ENCODE peak calls at places on chromosomes 4 and X, in seven cellular contexts. One of them, this sample, is unnamed. For H3K9me3, the result is how much of the 10 kb centered on the place peaks cover.

GRCh38 chrX:47662144-47662657 is 3.2 kb upstream of the UXT start:
- DNase-seq in right lobe of liver: no peak
- DNase-seq in adipocyte: peak
- DNase-seq in HCT116: no peak
- DNase-seq in A549: no peak
- DNase-seq in tibial artery: peak
- DNase-seq in left ventricle myocardium inferior: no peak
- DNase-seq in this sample: no peak

GRCh38 chr4:118345813-118346212 is 7.0 kb downstream of the PRSS12 start:
- DNase-seq in right lobe of liver: no peak
- DNase-seq in adipocyte: peak
- DNase-seq in HCT116: no peak
- DNase-seq in A549: no peak
- DNase-seq in tibial artery: no peak
- DNase-seq in left ventricle myocardium inferior: no peak
- DNase-seq in this sample: no peak

GRCh38 chr4:150600821-150601445 is 19.0 kb downstream of the MAB21L2 start:
- DNase-seq in right lobe of liver: no peak
- DNase-seq in adipocyte: no peak
- DNase-seq in HCT116: no peak
- DNase-seq in A549: no peak
- DNase-seq in tibial artery: no peak
- DNase-seq in left ventricle myocardium inferior: no peak
- DNase-seq in this sample: no peak

GRCh38 chr4:6372649-6373525 is 99.5 kb downstream of the PPP2R2C start:
- DNase-seq in right lobe of liver: no peak
- DNase-seq in adipocyte: peak
- DNase-seq in HCT116: peak
- DNase-seq in A549: peak
- DNase-seq in tibial artery: no peak
- DNase-seq in left ventricle myocardium inferior: peak
- DNase-seq in this sample: no peak

GRCh38 chr4:158826882-158827281 is 58.1 kb downstream of the FNIP2 start:
- DNase-seq in right lobe of liver: no peak
- DNase-seq in adipocyte: no peak
- DNase-seq in HCT116: no peak
- DNase-seq in A549: no peak
- DNase-seq in tibial artery: no peak
- DNase-seq in left ventricle myocardium inferior: no peak
- DNase-seq in this sample: no peak

GRCh38 chrX:18210470-18210869 is 10.2 kb downstream of the BEND2 start:
- DNase-seq in right lobe of liver: no peak
- DNase-seq in adipocyte: peak
- DNase-seq in HCT116: no peak
- DNase-seq in A549: no peak
- DNase-seq in tibial artery: no peak
- DNase-seq in left ventricle myocardium inferior: no peak
- DNase-seq in this sample: no peak

GRCh38 chrX:2664497-2664896 is 26.6 kb upstream of the CD99 start:
- DNase-seq in right lobe of liver: no peak
- DNase-seq in adipocyte: peak
- DNase-seq in HCT116: no peak
- DNase-seq in A549: no peak
- DNase-seq in tibial artery: peak
- DNase-seq in left ventricle myocardium inferior: peak
- DNase-seq in this sample: no peak

GRCh38 chr4:14566518-14566917 is 435.8 kb upstream of the CPEB2 start:
- DNase-seq in right lobe of liver: no peak
- DNase-seq in adipocyte: peak
- DNase-seq in HCT116: no peak
- DNase-seq in A549: no peak
- DNase-seq in tibial artery: no peak
- DNase-seq in left ventricle myocardium inferior: no peak
- DNase-seq in this sample: no peak

GRCh38 chr4:6142511-6142910 is 57.8 kb downstream of the JAKMIP1 start:
- DNase-seq in right lobe of liver: no peak
- DNase-seq in adipocyte: no peak
- DNase-seq in HCT116: no peak
- DNase-seq in A549: no peak
- DNase-seq in tibial artery: no peak
- DNase-seq in left ventricle myocardium inferior: no peak
- DNase-seq in this sample: no peak

GRCh38 chrX:77910108-77910840 is at the start of gene ATP7A:
- DNase-seq in right lobe of liver: peak
- DNase-seq in adipocyte: peak
- DNase-seq in HCT116: peak
- DNase-seq in A549: peak
- DNase-seq in tibial artery: peak
- DNase-seq in left ventricle myocardium inferior: peak
- DNase-seq in this sample: peak

GRCh38 chr4:155566241-155566823 is 100.3 kb upstream of the GUCY1A1 start:
- DNase-seq in right lobe of liver: no peak
- DNase-seq in adipocyte: peak
- DNase-seq in HCT116: no peak
- DNase-seq in A549: no peak
- DNase-seq in tibial artery: no peak
- DNase-seq in left ventricle myocardium inferior: no peak
- DNase-seq in this sample: no peak

GRCh38 chrX:20913760-20914159 is 460.5 kb upstream of the CNKSR2 start:
- DNase-seq in right lobe of liver: no peak
- DNase-seq in adipocyte: peak
- DNase-seq in HCT116: no peak
- DNase-seq in A549: no peak
- DNase-seq in tibial artery: no peak
- DNase-seq in left ventricle myocardium inferior: no peak
- DNase-seq in this sample: no peak

GRCh38 chr4:26058537-26058936 is 144.5 kb downstream of the SMIM20 start:
- DNase-seq in right lobe of liver: no peak
- DNase-seq in adipocyte: no peak
- DNase-seq in HCT116: no peak
- DNase-seq in A549: no peak
- DNase-seq in tibial artery: no peak
- DNase-seq in left ventricle myocardium inferior: no peak
- DNase-seq in this sample: no peak

GRCh38 chrX:153935326-153935851 is 552 bp upstream of the NAA10 start:
- DNase-seq in right lobe of liver: peak
- DNase-seq in adipocyte: no peak
- DNase-seq in HCT116: no peak
- DNase-seq in A549: no peak
- DNase-seq in tibial artery: no peak
- DNase-seq in left ventricle myocardium inferior: no peak
- DNase-seq in this sample: no peak

GRCh38 chr4:139582044-139582443 is 26.0 kb upstream of the SETD7 start:
- DNase-seq in right lobe of liver: no peak
- DNase-seq in adipocyte: peak
- DNase-seq in HCT116: no peak
- DNase-seq in A549: no peak
- DNase-seq in tibial artery: no peak
- DNase-seq in left ventricle myocardium inferior: no peak
- DNase-seq in this sample: no peak

GRCh38 chr4:94036964-94037363 is 170.7 kb upstream of the SMARCAD1 start:
- DNase-seq in right lobe of liver: no peak
- DNase-seq in adipocyte: no peak
- DNase-seq in HCT116: no peak
- DNase-seq in A549: no peak
- DNase-seq in tibial artery: no peak
- DNase-seq in left ventricle myocardium inferior: no peak
- DNase-seq in this sample: no peak

GRCh38 chr4:143438710-143439109 is 74.8 kb upstream of the SMARCA5 start:
- DNase-seq in right lobe of liver: no peak
- DNase-seq in adipocyte: no peak
- DNase-seq in HCT116: no peak
- DNase-seq in A549: no peak
- DNase-seq in tibial artery: no peak
- DNase-seq in left ventricle myocardium inferior: no peak
- DNase-seq in this sample: no peak

GRCh38 chrX:136710324-136710951 is 62.5 kb downstream of the CD40LG start:
- DNase-seq in right lobe of liver: no peak
- DNase-seq in adipocyte: peak
- DNase-seq in HCT116: no peak
- DNase-seq in A549: no peak
- DNase-seq in tibial artery: no peak
- DNase-seq in left ventricle myocardium inferior: no peak
- DNase-seq in this sample: no peak

GRCh38 chr4:120874792-120875774 is 47.4 kb downstream of the PRDM5 start:
- DNase-seq in right lobe of liver: no peak
- DNase-seq in adipocyte: peak
- DNase-seq in HCT116: no peak
- DNase-seq in A549: no peak
- DNase-seq in tibial artery: no peak
- DNase-seq in left ventricle myocardium inferior: no peak
- DNase-seq in this sample: no peak

GRCh38 chr4:183129125-183129524 is 30.1 kb downstream of the WWC2 start:
- DNase-seq in right lobe of liver: no peak
- DNase-seq in adipocyte: no peak
- DNase-seq in HCT116: no peak
- DNase-seq in A549: no peak
- DNase-seq in tibial artery: no peak
- DNase-seq in left ventricle myocardium inferior: no peak
- DNase-seq in this sample: no peak

GRCh38 chrX:64188901-64189300 is 16.6 kb downstream of the AMER1 start:
- DNase-seq in right lobe of liver: no peak
- DNase-seq in adipocyte: no peak
- DNase-seq in HCT116: no peak
- DNase-seq in A549: no peak
- DNase-seq in tibial artery: no peak
- DNase-seq in left ventricle myocardium inferior: no peak
- DNase-seq in this sample: no peak
- H3K9me3 ChIP-seq in right lobe of liver: under half
- H3K9me3 ChIP-seq in adipocyte: under half
- H3K9me3 ChIP-seq in HCT116: under half
- H3K9me3 ChIP-seq in A549: under half
- H3K9me3 ChIP-seq in tibial artery: under half
- H3K9me3 ChIP-seq in left ventricle myocardium inferior: under half
- H3K9me3 ChIP-seq in this sample: under half

DNA sequence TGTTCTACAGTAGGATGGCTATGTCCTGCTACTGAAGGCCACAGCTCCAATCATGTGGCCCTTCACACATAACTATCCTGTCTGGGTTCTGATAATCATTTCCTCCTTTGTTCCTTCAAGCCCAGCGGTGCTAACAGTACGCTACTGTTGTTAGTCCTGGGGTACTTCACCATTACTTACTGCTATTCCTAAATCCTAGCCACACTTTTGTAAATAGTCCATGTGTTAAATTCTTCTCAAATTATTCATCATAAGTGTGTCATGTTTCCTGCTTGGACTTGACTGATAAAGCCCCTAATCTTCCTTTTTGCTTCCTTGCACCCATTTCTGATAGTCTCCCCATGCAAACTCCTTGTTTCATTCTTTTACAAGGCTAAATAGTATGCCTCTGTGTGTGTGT is 332.6 kb downstream of the FGF13 start:
- DNase-seq in right lobe of liver: no peak
- DNase-seq in adipocyte: no peak
- DNase-seq in HCT116: no peak
- DNase-seq in A549: no peak
- DNase-seq in tibial artery: no peak
- DNase-seq in left ventricle myocardium inferior: no peak
- DNase-seq in this sample: no peak
- H3K9me3 ChIP-seq in right lobe of liver: under half
- H3K9me3 ChIP-seq in adipocyte: under half
- H3K9me3 ChIP-seq in HCT116: under half
- H3K9me3 ChIP-seq in A549: under half
- H3K9me3 ChIP-seq in tibial artery: under half
- H3K9me3 ChIP-seq in left ventricle myocardium inferior: under half
- H3K9me3 ChIP-seq in this sample: under half

GRCh38 chrX:151958101-151958500 is 16.4 kb downstream of the GABRE start:
- DNase-seq in right lobe of liver: no peak
- DNase-seq in adipocyte: no peak
- DNase-seq in HCT116: no peak
- DNase-seq in A549: no peak
- DNase-seq in tibial artery: no peak
- DNase-seq in left ventricle myocardium inferior: no peak
- DNase-seq in this sample: no peak
- H3K9me3 ChIP-seq in right lobe of liver: under half
- H3K9me3 ChIP-seq in adipocyte: under half
- H3K9me3 ChIP-seq in HCT116: under half
- H3K9me3 ChIP-seq in A549: under half
- H3K9me3 ChIP-seq in tibial artery: under half
- H3K9me3 ChIP-seq in left ventricle myocardium inferior: under half
- H3K9me3 ChIP-seq in this sample: under half

DNA sequence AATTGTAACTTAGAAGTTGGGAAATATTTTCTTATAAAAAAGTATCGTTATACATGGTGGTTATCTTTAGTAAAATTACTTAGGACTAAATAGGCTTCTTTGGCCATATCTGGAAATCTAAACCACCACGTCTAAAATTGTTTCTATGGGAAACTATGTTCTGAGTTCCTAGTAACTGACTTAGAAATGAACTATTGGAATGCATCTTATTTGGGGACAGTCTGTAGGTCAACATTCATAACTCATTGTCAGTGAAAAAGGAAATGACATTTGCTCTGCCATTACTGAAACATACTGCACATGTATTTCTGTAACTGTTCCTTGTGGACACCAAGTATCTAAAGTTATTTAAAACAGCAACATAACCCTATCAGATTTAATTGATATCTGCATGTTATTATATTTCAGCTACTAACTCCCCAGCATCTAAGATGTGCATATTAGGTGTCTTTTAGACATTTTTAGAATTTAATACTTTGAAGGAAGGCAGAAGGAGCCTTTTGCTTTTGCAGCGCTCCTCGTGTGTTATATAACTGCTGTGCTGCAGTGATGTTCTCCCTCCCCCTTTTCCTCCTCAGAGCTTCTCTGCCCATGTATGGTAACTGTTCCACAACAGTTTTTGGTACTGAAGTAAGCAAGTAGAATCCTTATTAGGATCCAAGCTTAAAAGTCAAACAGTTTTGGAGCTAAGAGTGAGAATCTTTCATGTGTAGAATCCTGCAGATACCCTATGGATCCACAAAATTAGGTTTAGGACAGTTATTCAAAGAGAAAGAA is 37.2 kb upstream of the TMEM131L start:
- DNase-seq in right lobe of liver: no peak
- DNase-seq in adipocyte: no peak
- DNase-seq in HCT116: no peak
- DNase-seq in A549: no peak
- DNase-seq in tibial artery: no peak
- DNase-seq in left ventricle myocardium inferior: no peak
- DNase-seq in this sample: no peak
- H3K9me3 ChIP-seq in right lobe of liver: under half
- H3K9me3 ChIP-seq in adipocyte: under half
- H3K9me3 ChIP-seq in HCT116: under half
- H3K9me3 ChIP-seq in A549: under half
- H3K9me3 ChIP-seq in tibial artery: under half
- H3K9me3 ChIP-seq in left ventricle myocardium inferior: under half
- H3K9me3 ChIP-seq in this sample: under half

DNA sequence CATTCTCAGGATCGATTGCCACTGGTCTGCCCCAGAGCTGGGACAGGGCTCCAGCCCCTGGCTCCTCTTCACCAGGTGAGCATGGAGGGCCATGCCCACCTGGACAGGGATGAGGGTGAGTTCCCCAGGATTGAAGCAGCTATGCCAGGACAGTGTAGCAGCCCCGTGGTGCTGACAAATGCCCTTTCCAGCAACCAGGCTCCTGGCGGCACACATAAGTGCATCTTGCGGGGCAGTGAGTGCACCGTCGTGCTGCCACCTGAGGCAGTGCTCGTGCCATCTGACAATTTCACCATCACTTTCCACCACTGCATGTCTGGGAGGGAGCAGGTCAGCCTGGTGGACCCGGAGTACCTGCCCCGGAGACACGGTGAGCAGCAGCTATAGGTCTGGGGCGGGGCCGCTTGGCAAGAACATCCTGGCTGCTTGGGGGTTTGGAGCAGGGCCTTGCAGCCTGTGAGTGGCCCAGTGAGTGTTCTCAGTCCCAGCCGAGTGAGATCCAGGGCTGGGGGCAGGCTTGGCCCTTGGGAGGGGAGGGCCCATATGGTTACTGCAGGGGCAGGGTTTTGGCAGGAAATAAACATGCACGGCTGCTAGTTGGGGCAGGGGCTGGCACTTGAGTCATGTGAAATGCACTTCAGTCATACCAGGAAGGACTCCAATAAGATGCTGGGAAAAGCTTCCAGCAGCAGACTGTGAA is 6.1 kb downstream of the IL9R start:
- DNase-seq in right lobe of liver: no peak
- DNase-seq in adipocyte: no peak
- DNase-seq in HCT116: no peak
- DNase-seq in A549: no peak
- DNase-seq in tibial artery: no peak
- DNase-seq in left ventricle myocardium inferior: no peak
- DNase-seq in this sample: no peak
- H3K9me3 ChIP-seq in right lobe of liver: under half
- H3K9me3 ChIP-seq in adipocyte: under half
- H3K9me3 ChIP-seq in HCT116: under half
- H3K9me3 ChIP-seq in A549: under half
- H3K9me3 ChIP-seq in tibial artery: under half
- H3K9me3 ChIP-seq in left ventricle myocardium inferior: under half
- H3K9me3 ChIP-seq in this sample: under half

This sample was measured in RWPE2.